ENCODE peak calls at places on chromosomes 13 and 19, in four cellular contexts. P, J, C and D are unnamed samples.

GRCh38 chr13:45781553-45782326 is 69.8 kb downstream of the SIAH3 start:
- DNase-seq in P (no peak), J (peak; percentile 90), C (peak; percentile 29), D (no peak)

GRCh38 chr13:51841732-51842131 is 3.2 kb downstream of the TMEM272 start:
- DNase-seq in P (no peak), J (no peak), C (no peak), D (no peak)

GRCh38 chr13:24261566-24261965 is 47.8 kb upstream of the C1QTNF9 start:
- DNase-seq in P (no peak), J (no peak), C (no peak), D (no peak)

GRCh38 chr19:40799558-40800338 is 757 bp downstream of the EGLN2 start:
- DNase-seq in P (no peak), J (peak; percentile 69), C (no peak), D (no peak)

GRCh38 chr19:47002106-47002766 is 17.4 kb upstream of the NPAS1 start:
- DNase-seq in P (no peak), J (no peak), C (no peak), D (no peak)

GRCh38 chr19:35357867-35358573 is at the start of gene FFAR3:
- DNase-seq in P (no peak), J (no peak), C (no peak), D (peak; percentile 48)

GRCh38 chr19:7850429-7850819 is 20.4 kb downstream of the EVI5L start:
- DNase-seq in P (no peak), J (peak; percentile 60), C (no peak), D (no peak)

GRCh38 chr13:84668637-84669036 is 786.4 kb upstream of the SLITRK1 start:
- DNase-seq in P (no peak), J (no peak), C (no peak), D (no peak)

GRCh38 chr19:50719566-50719965 is at the start of gene SHANK1:
- DNase-seq in P (no peak), J (peak; percentile 88), C (no peak), D (no peak)

GRCh38 chr13:87042946-87043345 is 628.2 kb upstream of the SLITRK5 start:
- DNase-seq in P (no peak), J (no peak), C (no peak), D (no peak)

GRCh38 chr19:17762505-17763229 is 11.4 kb downstream of the FCHO1 start:
- DNase-seq in P (no peak), J (peak; percentile 87), C (no peak), D (no peak)

GRCh38 chr19:2527171-2527570 is 51.2 kb downstream of the GADD45B start:
- DNase-seq in P (no peak), J (no peak), C (no peak), D (no peak)

GRCh38 chr19:42295831-42296525 is 6.0 kb upstream of the PRR19 start:
- DNase-seq in P (no peak), J (peak; percentile 88), C (peak; percentile 85), D (peak; percentile 90)

GRCh38 chr19:2770055-2771013 is 12.7 kb downstream of the SGTA start:
- DNase-seq in P (no peak), J (no peak), C (peak; percentile 66), D (no peak)

GRCh38 chr19:2083174-2083854 is 12.8 kb downstream of the MOB3A start:
- DNase-seq in P (no peak), J (peak; percentile 23), C (no peak), D (no peak)

GRCh38 chr19:49067554-49067953 is 2.9 kb upstream of the NTF4 start:
- DNase-seq in P (no peak), J (no peak), C (no peak), D (no peak)

GRCh38 chr13:46831588-46832194 is 34.7 kb upstream of the ESD start:
- DNase-seq in P (no peak), J (peak; percentile 33), C (peak; percentile 20), D (no peak)

GRCh38 chr13:75896271-75896670 is 260.1 kb downstream of the LMO7 start:
- DNase-seq in P (no peak), J (no peak), C (no peak), D (no peak)

GRCh38 chr13:39959497-39959896 is 304.0 kb downstream of the COG6 start:
- DNase-seq in P (no peak), J (no peak), C (no peak), D (no peak)

GRCh38 chr13:79404985-79405384 is 1.1 kb downstream of the RBM26 start:
- DNase-seq in P (no peak), J (no peak), C (no peak), D (no peak)

GRCh38 chr13:99191900-99192399 is 8.7 kb upstream of the UBAC2 start:
- DNase-seq in P (no peak), J (no peak), C (no peak), D (no peak)

GRCh38 chr13:101382701-101383100 is 33.6 kb downstream of the NALCN start:
- DNase-seq in P (no peak), J (no peak), C (no peak), D (no peak)

GRCh38 chr13:87878706-87879105 is 207.5 kb downstream of the SLITRK5 start:
- DNase-seq in P (no peak), J (no peak), C (no peak), D (no peak)

GRCh38 chr19:4088975-4089374 is 22.3 kb upstream of the ZBTB7A start:
- DNase-seq in P (no peak), J (no peak), C (no peak), D (no peak)

GRCh38 chr19:41323430-41324125 is 13.6 kb downstream of the CCDC97 start:
- DNase-seq in P (no peak), J (peak; percentile 84), C (peak; percentile 86), D (peak; percentile 91)

GRCh38 chr13:23796546-23796945 is 92.7 kb downstream of the MIPEP start:
- DNase-seq in P (no peak), J (no peak), C (no peak), D (no peak)

GRCh38 chr19:54952591-54953344 is 5.4 kb upstream of the NLRP7 start:
- DNase-seq in P (no peak), J (no peak), C (no peak), D (peak; percentile 22)

GRCh38 chr19:1259873-1260748 is 9.0 kb upstream of the CIRBP start:
- DNase-seq in P (no peak), J (no peak), C (no peak), D (peak; percentile 75)

GRCh38 chr13:87674143-87674772 is 3.1 kb downstream of the SLITRK5 start:
- DNase-seq in P (no peak), J (peak; percentile 5), C (no peak), D (no peak)

GRCh38 chr19:48867922-48868195 is 558 bp downstream of the PLEKHA4 start:
- DNase-seq in P (no peak), J (no peak), C (no peak), D (no peak)

GRCh38 chr19:47430041-47430802 is 10.9 kb upstream of the MEIS3 start:
- DNase-seq in P (no peak), J (no peak), C (no peak), D (no peak)

GRCh38 chr13:77239312-77239711 is 87.6 kb downstream of the MYCBP2 start:
- DNase-seq in P (no peak), J (no peak), C (no peak), D (no peak)

GRCh38 chr13:46134961-46135522 is 30.2 kb upstream of the CPB2 start:
- DNase-seq in P (no peak), J (no peak), C (no peak), D (no peak)

GRCh38 chr13:106072014-106072413 is 463.4 kb downstream of the EFNB2 start:
- DNase-seq in P (no peak), J (no peak), C (no peak), D (no peak)

GRCh38 chr13:74987124-74987690 is 494.8 kb downstream of the TBC1D4 start:
- DNase-seq in P (no peak), J (no peak), C (no peak), D (no peak)

DNA sequence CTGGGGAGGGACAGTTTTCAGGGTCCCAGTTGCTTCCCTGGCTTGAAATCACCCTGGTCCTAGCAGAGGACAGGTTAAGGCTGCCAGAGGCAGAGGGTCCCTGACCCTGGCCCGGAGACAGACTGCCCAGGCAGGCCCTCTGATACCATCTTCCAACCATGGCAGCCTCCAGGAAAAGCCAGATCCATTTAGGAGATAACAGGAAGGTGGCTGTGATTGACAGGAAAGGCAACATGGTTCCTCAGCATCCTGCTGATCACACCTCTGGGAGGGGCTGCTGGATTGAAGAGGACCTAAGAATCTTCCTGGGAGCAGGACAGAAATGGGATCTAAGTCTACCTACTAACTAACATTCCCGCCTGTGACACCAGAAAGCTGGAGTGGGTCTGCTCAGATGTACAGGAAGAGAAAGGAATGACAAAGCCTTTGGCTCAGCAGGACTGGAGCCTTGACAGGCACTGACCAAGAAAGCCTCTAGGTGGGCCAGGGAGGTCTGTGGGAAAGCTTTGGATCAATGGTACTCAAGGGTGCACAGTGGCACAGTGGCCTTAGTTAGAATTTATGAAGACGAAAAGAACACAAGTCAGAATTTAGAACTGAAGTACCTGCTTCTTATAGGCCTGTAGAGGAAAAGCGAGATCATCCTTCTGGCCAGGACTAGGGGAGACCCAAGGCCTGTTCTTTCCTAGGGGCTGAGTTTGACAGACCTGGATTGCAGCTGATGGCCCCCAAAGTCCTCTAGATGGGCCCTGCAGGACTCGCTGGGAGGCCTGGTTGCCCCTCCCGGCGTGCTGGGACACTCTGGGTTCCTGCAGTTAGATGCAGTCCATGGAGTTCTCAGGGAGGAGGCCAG is 2.3 kb upstream of the PRKACA start:
- DNase-seq in P (no peak), J (no peak), C (no peak), D (no peak)
- H3K27ac ChIP-seq in P (peak overlapping the region; percentile 100), J (peak overlapping the region; percentile 98), C (peak overlapping the region; percentile 100), D (peak overlapping the region; percentile 92)

GRCh38 chr19:45882652-45883585 is 3.0 kb downstream of the IRF2BP1 start:
- DNase-seq in P (no peak), J (peak; percentile 96), C (peak; percentile 81), D (peak; percentile 78)
- H3K4me3 ChIP-seq in P (peak overlapping the region; percentile 36), J (peak overlapping the region; percentile 57), C (peak overlapping the region; percentile 2), D (peak overlapping the region; percentile 90)

GRCh38 chr13:110265682-110266430 is 41.1 kb downstream of the COL4A1 start:
- DNase-seq in P (no peak), J (peak; percentile 60), C (no peak), D (peak; percentile 96)
- H3K27ac ChIP-seq in P (peak overlapping the region; percentile 57), J (peak overlapping the region; percentile 84), C (peak overlapping the region; percentile 64), D (peak overlapping the region; percentile 79)

GRCh38 chr13:97225533-97225932 is 3.4 kb downstream of the MBNL2 start:
- DNase-seq in P (no peak), J (no peak), C (no peak), D (no peak)

GRCh38 chr13:97223711-97224461 is 1.8 kb downstream of the MBNL2 start:
- DNase-seq in P (no peak), J (no peak), C (peak; percentile 54), D (peak; percentile 72)

GRCh38 chr13:97222934-97223710 is 989 bp downstream of the MBNL2 start:
- DNase-seq in P (no peak), J (no peak), C (no peak), D (no peak)

GRCh38 chr13:97226013-97226412 is 3.9 kb downstream of the MBNL2 start:
- DNase-seq in P (no peak), J (no peak), C (no peak), D (no peak)

DNA sequence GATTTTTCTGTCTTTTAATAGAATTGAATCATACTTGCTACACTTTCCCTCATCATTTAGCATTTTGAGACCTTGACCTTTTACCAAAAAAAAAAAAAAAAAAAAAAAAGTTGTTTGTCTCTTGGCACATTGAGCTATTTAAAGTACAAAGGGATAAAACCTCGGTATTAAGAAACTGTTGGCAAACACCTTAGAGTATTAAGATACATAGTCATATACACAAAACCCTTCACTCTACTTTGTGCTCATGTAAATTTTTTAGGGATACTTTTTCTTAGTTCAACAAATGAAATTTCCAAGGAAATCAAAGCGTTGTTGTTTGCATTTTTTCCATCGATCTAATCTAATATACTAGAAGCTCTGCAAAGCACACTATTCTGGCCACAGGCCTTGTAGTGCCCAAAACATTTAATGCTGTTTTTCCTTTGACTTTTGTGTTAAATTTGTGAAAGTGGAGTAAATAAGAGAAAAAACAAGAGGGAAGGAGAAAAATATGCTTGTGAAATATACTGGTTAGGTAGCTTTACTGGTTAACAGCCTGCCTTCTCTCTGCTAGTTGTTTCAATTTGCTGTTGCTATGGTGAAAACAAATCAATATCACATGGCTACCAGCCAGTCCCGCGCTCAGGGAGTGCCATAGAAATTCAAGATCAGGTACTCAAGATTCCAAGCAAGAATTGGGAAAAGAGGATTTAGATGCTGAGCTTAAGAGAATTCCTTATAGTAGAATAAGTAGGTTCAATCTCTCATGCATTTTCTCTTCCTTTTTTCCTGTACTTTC is 2.6 kb downstream of the MBNL2 start:
- DNase-seq in P (no peak), J (no peak), C (no peak), D (no peak)
- H3K4me3 ChIP-seq in P (peak overlapping the region; percentile 48), J (peak overlapping the region; percentile 77), C (peak overlapping the region; percentile 52), D (peak overlapping the region; percentile 72)